ENCODE peak calls at places on chromosomes 12 and 14, in six cellular contexts. C is germinal center, J is GM03348, U is Kasumi-1, Z is tibial nerve, V is NCI-H146. B is an unnamed sample.

GRCh38 chr12:33439587-33440011 is at the start of gene SYT10:
- DNase-seq in Z (no peak), V (peak; percentile 26), C (peak; percentile 1), J (peak; percentile 53), U (no peak), B (no peak)

GRCh38 chr14:22521449-22522239 is 67.4 kb downstream of the DAD1 start:
- DNase-seq in Z (no peak), U (no peak), J (no peak), C (no peak), V (no peak), B (no peak)

GRCh38 chr12:80053048-80053790 is 46.1 kb upstream of the OTOGL start:
- DNase-seq in U (no peak), Z (peak; percentile 44), V (no peak), C (no peak), J (peak; percentile 80), B (peak; percentile 66)

GRCh38 chr12:6104027-6104426 is 20.4 kb downstream of the VWF start:
- DNase-seq in Z (no peak), U (no peak), J (no peak), V (no peak), C (no peak), B (no peak)

GRCh38 chr12:111297703-111298426 is 71.0 kb downstream of the PHETA1 start:
- DNase-seq in Z (no peak), C (no peak), U (no peak), V (no peak), J (no peak), B (no peak)

GRCh38 chr12:107131832-107132616 is 38.7 kb upstream of the CRY1 start:
- DNase-seq in C (peak; percentile 30), U (peak; percentile 49), Z (no peak), V (peak; percentile 71), J (peak; percentile 83), B (no peak)

GRCh38 chr12:64299628-64300027 is 77.5 kb upstream of the KICS2 start:
- DNase-seq in U (no peak), Z (no peak), C (no peak), J (no peak), V (no peak), B (no peak)

GRCh38 chr12:69919565-69919964 is 94.5 kb downstream of the MYRFL start:
- DNase-seq in Z (no peak), V (no peak), J (no peak), C (no peak), U (no peak), B (no peak)

GRCh38 chr12:108508243-108508642 is 6.8 kb upstream of the FICD start:
- DNase-seq in J (no peak), V (no peak), U (no peak), Z (no peak), C (no peak), B (no peak)

GRCh38 chr14:51160871-51161270 is 66.0 kb upstream of the TRIM9 start:
- DNase-seq in U (no peak), C (no peak), V (no peak), J (no peak), Z (no peak), B (no peak)

GRCh38 chr14:55249423-55249822 is 21.8 kb upstream of the FBXO34 start:
- DNase-seq in V (no peak), J (peak; percentile 30), U (no peak), Z (no peak), C (no peak), B (no peak)

GRCh38 chr12:52235822-52236291 is 2.8 kb downstream of the KRT7 start:
- DNase-seq in C (no peak), V (peak; percentile 98), Z (no peak), U (no peak), J (no peak), B (no peak)

GRCh38 chr12:31899136-31899535 is 60.1 kb upstream of the RESF1 start:
- DNase-seq in C (no peak), U (no peak), Z (no peak), J (no peak), V (no peak), B (no peak)

GRCh38 chr12:96497800-96498199 is 8.4 kb downstream of the CFAP54 start:
- DNase-seq in Z (no peak), V (no peak), C (no peak), J (no peak), U (peak; percentile 8), B (no peak)

GRCh38 chr14:77238356-77238755 is 32.6 kb downstream of the NGB start:
- DNase-seq in V (no peak), C (no peak), U (no peak), Z (no peak), J (no peak), B (no peak)

GRCh38 chr12:98763656-98764055 is 118.6 kb downstream of the APAF1 start:
- DNase-seq in U (no peak), C (no peak), Z (no peak), V (no peak), J (no peak), B (no peak)

GRCh38 chr12:14138495-14138894 is 157.1 kb upstream of the GRIN2B start:
- DNase-seq in C (peak; percentile 24), V (no peak), U (no peak), J (no peak), Z (no peak), B (no peak)

GRCh38 chr12:21971344-21971743 is 30.1 kb upstream of the ABCC9 start:
- DNase-seq in U (no peak), V (no peak), C (no peak), Z (no peak), J (no peak), B (no peak)

GRCh38 chr12:69671597-69671996 is 27.5 kb downstream of the BEST3 start:
- DNase-seq in J (no peak), U (no peak), C (no peak), Z (no peak), V (no peak), B (no peak)

GRCh38 chr12:80834724-80835123 is 103.0 kb downstream of the LIN7A start:
- DNase-seq in C (no peak), U (no peak), Z (no peak), V (no peak), J (no peak), B (no peak)

GRCh38 chr14:39762576-39763401 is 330.6 kb upstream of the FBXO33 start:
- DNase-seq in C (no peak), V (no peak), J (no peak), U (no peak), Z (no peak), B (no peak)

B was measured in non-pigmented ciliary epithelial cell.